ENCODE peak calls at places on chromosomes 3 and 15, in six cellular contexts. Y, G, J, F, M and U are unnamed samples.

GRCh38 chr3:9079674-9080073 is 116.4 kb upstream of the RAD18 start:
- DNase-seq in Y (no peak), G (no peak), J (no peak), F (no peak), M (no peak), U (no peak)

GRCh38 chr3:133574260-133574881 is 885 bp downstream of the CDV3 start:
- DNase-seq in Y (no peak), G (peak), J (peak), F (peak), M (peak), U (peak)

GRCh38 chr3:146839727-146840126 is 234.6 kb upstream of the PLSCR5 start:
- DNase-seq in Y (no peak), G (no peak), J (no peak), F (no peak), M (no peak), U (no peak)

GRCh38 chr3:14758893-14759292 is 59.9 kb upstream of the FGD5 start:
- DNase-seq in Y (no peak), G (no peak), J (no peak), F (no peak), M (no peak), U (no peak)

GRCh38 chr15:20357139-20358065 is 184.2 kb downstream of the GOLGA6L6 start:
- DNase-seq in Y (no peak), G (no peak), J (no peak), F (no peak), M (no peak), U (no peak)

GRCh38 chr3:27960133-27960532 is 238.0 kb upstream of the EOMES start:
- DNase-seq in Y (no peak), G (no peak), J (no peak), F (no peak), M (no peak), U (peak)

GRCh38 chr15:74957301-74958035 is 896 bp upstream of the RPP25 start:
- DNase-seq in Y (peak), G (no peak), J (no peak), F (peak), M (no peak), U (no peak)

GRCh38 chr3:159616234-159616825 is 372.3 kb upstream of the IL12A start:
- DNase-seq in Y (peak), G (no peak), J (no peak), F (peak), M (no peak), U (peak)

GRCh38 chr3:189822726-189823125 is 191.5 kb downstream of the TP63 start:
- DNase-seq in Y (no peak), G (no peak), J (no peak), F (peak), M (no peak), U (no peak)

GRCh38 chr15:88467935-88468528 is 524 bp downstream of the MRPS11 start:
- DNase-seq in Y (no peak), G (no peak), J (no peak), F (peak), M (peak), U (peak)

GRCh38 chr3:157120071-157120892 is 39.7 kb downstream of the CCNL1 start:
- DNase-seq in Y (no peak), G (peak), J (no peak), F (no peak), M (no peak), U (no peak)

DNA sequence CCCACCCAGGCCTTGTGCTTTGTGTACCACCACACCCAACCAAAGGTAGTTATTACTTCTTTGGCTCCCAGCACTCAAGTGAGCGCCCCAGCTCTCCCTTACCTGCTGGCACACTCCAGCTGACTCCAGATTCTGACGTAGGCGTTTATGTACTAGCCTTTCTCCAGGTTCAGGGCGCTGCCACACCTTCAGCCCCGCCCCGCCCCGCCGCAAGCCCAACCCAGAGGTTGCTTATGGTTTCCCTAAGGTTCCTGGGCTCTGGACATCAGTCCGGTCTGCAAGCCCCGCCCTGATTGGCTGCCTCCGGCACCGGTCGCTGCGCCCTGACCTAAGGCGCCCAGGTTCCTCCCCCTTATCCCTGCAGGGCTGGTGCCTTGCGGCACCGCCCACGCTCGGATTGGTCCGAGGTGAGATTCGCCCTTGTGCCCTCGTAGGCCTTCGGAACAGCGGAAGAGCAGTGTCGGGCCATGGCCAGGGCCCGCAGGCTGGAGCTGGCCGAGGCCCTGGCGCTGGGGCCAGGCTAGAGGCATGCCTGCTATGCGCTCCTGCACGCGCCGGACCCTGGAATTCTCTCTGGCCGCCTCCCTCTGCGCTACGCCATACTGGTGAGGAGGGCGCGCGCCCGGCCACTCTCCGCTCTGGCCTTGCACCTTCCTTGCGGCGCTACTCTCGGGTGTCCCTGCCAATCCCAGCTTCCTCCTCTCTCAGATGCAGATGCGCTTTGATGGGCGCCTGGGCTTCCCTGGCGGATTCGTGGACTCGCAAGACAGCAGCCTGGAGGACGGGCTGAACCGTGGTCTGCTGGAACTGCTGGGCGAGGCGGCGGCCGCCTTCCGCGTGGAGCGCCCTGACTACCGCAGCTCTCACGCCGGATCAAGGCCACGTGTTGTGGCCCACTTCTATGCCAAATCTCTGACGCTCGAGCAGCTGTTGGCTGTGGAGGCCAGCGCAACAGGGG is 19.8 kb upstream of the NUDT16 start:
- DNase-seq in Y (peak), G (no peak), J (peak), F (no peak), M (peak), U (peak)
- TF ChIP-seq BHLHE40 in Y (no peak), G (no peak), J (no peak), F (no peak), M (no peak), U (no peak)

GRCh38 chr3:67000006-67000405 is 1.9 kb downstream of the KBTBD8 start:
- DNase-seq in Y (no peak), G (no peak), J (peak), F (no peak), M (peak), U (peak)

GRCh38 chr3:66997560-66998074 is 490 bp upstream of the KBTBD8 start:
- DNase-seq in Y (no peak), G (no peak), J (no peak), F (no peak), M (peak), U (peak)

GRCh38 chr3:67001086-67001861 is 3.2 kb downstream of the KBTBD8 start:
- DNase-seq in Y (no peak), G (no peak), J (no peak), F (no peak), M (no peak), U (no peak)

GRCh38 chr3:66998075-66998898 is at the start of gene KBTBD8:
- DNase-seq in Y (peak), G (peak), J (peak), F (peak), M (peak), U (peak)

GRCh38 chr3:66998899-66999235 is 760 bp downstream of the KBTBD8 start:
- DNase-seq in Y (no peak), G (no peak), J (no peak), F (no peak), M (no peak), U (no peak)
- TF ChIP-seq BHLHE40 in Y (no peak), G (no peak), J (no peak), F (no peak), M (no peak), U (no peak)

GRCh38 chr15:56568466-56569167 is 103.7 kb upstream of the MNS1 start:
- DNase-seq in Y (no peak), G (no peak), J (no peak), F (no peak), M (no peak), U (no peak)
- TF ChIP-seq BHLHE40 in Y (no peak), G (no peak), J (no peak), F (no peak), M (no peak), U (no peak)

GRCh38 chr3:38582941-38583645 is 66.4 kb downstream of the SCN5A start:
- DNase-seq in Y (no peak), G (no peak), J (no peak), F (no peak), M (no peak), U (no peak)
- TF ChIP-seq BHLHE40 in Y (no peak), G (no peak), J (no peak), F (no peak), M (no peak), U (no peak)